ENCODE peak calls at places on chromosomes 13 and 19, in ten cellular contexts. N is keratinocyte, L is uterus, G is psoas muscle, A is endodermal cell, B is ovary, E is lung, T is tibial artery, J is dorsolateral prefrontal cortex, I is cardiac muscle cell. W is an unnamed sample.

GRCh38 chr13:112247471-112248405 is 128.4 kb upstream of the SPACA7 start:
- DNase-seq in N (no peak), L (no peak), G (no peak), A (peak; percentile 46), B (no peak), E (peak; percentile 19), T (no peak), J (no peak), I (no peak), W (peak; percentile 13)

GRCh38 chr13:90443268-90443667 is 904.2 kb upstream of the MIR17HG start:
- DNase-seq in N (no peak), L (no peak), G (no peak), A (no peak), B (no peak), E (no peak), T (no peak), J (no peak), I (no peak), W (no peak)

GRCh38 chr13:86554066-86554465 is 754.8 kb upstream of the SLITRK6 start:
- DNase-seq in N (no peak), L (no peak), G (no peak), A (no peak), B (no peak), E (no peak), T (no peak), J (no peak), I (no peak), W (no peak)

GRCh38 chr13:93957371-93957770 is 522.1 kb downstream of the DCT start:
- DNase-seq in N (no peak), L (no peak), G (no peak), A (no peak), B (no peak), E (no peak), T (no peak), J (no peak), I (no peak), W (no peak)

GRCh38 chr19:52935434-52935833 is 12.2 kb upstream of the ZNF888 start:
- DNase-seq in N (no peak), L (no peak), G (no peak), A (no peak), B (no peak), E (no peak), T (no peak), J (no peak), I (no peak), W (no peak)

GRCh38 chr13:73602295-73602694 is 531.9 kb downstream of the KLF12 start:
- DNase-seq in N (peak; percentile 41), L (no peak), G (no peak), A (no peak), B (no peak), E (no peak), T (no peak), J (no peak), I (no peak), W (no peak)

GRCh38 chr13:27789495-27790303 is 2.6 kb upstream of the GSX1 start:
- DNase-seq in N (no peak), L (no peak), G (no peak), A (peak; percentile 66), B (no peak), E (no peak), T (no peak), J (no peak), I (no peak), W (no peak)

GRCh38 chr19:47713046-47714021 is at the start of gene EHD2:
- DNase-seq in N (no peak), L (peak; percentile 87), G (peak; percentile 77), A (peak; percentile 82), B (peak; percentile 91), E (peak; percentile 74), T (peak; percentile 61), J (no peak), I (peak; percentile 36), W (peak; percentile 72)

GRCh38 chr13:91704398-91704797 is 306.0 kb downstream of the GPC5 start:
- DNase-seq in N (no peak), L (no peak), G (no peak), A (no peak), B (no peak), E (no peak), T (no peak), J (no peak), I (no peak), W (no peak)

GRCh38 chr13:40613192-40613818 is 53.1 kb downstream of the FOXO1 start:
- DNase-seq in N (no peak), L (peak; percentile 41), G (no peak), A (no peak), B (no peak), E (no peak), T (no peak), J (no peak), I (peak; percentile 15), W (no peak)

GRCh38 chr13:110771194-110771593 is 57.7 kb downstream of the ING1 start:
- DNase-seq in N (no peak), L (no peak), G (no peak), A (no peak), B (no peak), E (no peak), T (no peak), J (no peak), I (no peak), W (no peak)

GRCh38 chr13:28849441-28849840 is 29.3 kb downstream of the MTUS2 start:
- DNase-seq in N (no peak), L (no peak), G (no peak), A (no peak), B (no peak), E (no peak), T (no peak), J (no peak), I (no peak), W (no peak)

GRCh38 chr13:97648171-97648880 is 214.4 kb downstream of the RAP2A start:
- DNase-seq in N (peak; percentile 52), L (no peak), G (no peak), A (peak; percentile 60), B (no peak), E (no peak), T (no peak), J (no peak), I (no peak), W (no peak)

DNA sequence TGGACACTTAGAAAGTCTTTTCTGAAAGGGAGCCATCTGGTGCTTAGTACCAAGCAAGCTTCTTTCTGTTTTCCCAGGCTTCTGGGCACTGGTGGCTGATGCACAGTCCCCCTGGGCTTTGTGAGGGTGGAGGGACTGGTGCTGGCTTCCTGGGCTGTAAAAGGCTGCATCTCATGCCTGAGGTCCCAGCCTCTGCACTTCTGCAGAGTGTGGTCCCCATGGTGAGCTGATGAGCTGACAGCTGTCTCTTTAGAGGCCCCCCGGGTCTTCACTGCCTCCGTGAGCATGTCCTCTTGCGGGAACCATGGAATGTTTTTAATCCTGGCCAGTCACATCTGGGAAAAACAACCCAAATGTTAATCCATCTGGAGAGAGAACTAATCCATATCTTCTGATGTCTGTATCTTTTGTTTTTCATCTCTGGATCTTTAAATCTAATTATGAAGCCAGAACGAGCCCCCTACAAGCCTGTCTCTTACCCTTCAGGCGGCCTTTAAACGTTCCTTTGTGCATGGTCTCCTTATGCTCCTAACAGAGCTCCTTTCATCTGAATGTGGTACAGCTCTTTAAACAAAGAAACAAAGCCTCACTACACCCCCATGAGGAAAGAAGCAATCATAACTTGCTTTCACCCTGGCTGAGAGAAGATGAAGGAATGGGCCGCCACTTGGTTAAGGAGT is 40.4 kb downstream of the OLFM4 start:
- DNase-seq in N (no peak), L (no peak), G (no peak), A (peak; percentile 52), B (no peak), E (no peak), T (no peak), J (no peak), I (no peak), W (no peak)
- TF ChIP-seq CTCF in N (no peak), L (no peak), G (no peak), A (no peak), B (no peak), E (no peak), T (no peak), J (no peak), I (no peak), W (no peak)

GRCh38 chr13:83798731-83799130 is 83.5 kb downstream of the SLITRK1 start:
- DNase-seq in N (no peak), L (no peak), G (no peak), A (no peak), B (no peak), E (no peak), T (no peak), J (no peak), I (no peak), W (no peak)

GRCh38 chr13:83794627-83795026 is 87.6 kb downstream of the SLITRK1 start:
- DNase-seq in N (no peak), L (no peak), G (no peak), A (no peak), B (no peak), E (no peak), T (no peak), J (no peak), I (no peak), W (no peak)

DNA sequence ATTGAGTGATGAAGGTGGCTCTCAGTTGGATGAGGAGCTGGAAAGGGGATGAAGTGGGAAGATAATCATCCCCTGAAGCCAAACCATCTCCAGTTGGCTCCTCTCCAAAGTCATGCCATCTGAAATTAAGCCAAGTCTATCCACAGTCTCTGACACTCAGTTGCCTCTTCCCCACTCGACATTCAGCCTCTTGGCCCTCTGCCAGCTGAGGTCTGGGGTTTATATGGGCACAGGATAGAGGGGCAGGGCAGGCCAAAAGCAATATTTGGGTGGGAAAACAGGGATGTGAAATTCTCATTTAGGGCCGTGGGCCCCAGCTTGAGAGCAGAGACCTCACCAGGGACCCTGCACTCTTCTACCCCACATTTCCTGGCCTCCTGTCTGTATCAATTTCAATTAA is 85.9 kb downstream of the SLITRK1 start:
- DNase-seq in N (no peak), L (no peak), G (no peak), A (no peak), B (no peak), E (no peak), T (no peak), J (no peak), I (no peak), W (no peak)
- H3K27ac ChIP-seq in N (no peak overlapping the region), L (no peak overlapping the region), G (no peak overlapping the region), A (no peak overlapping the region), B (no peak overlapping the region), E (no peak overlapping the region), T (no peak overlapping the region), J (no peak overlapping the region), I (no peak overlapping the region), W (no peak overlapping the region)

DNA sequence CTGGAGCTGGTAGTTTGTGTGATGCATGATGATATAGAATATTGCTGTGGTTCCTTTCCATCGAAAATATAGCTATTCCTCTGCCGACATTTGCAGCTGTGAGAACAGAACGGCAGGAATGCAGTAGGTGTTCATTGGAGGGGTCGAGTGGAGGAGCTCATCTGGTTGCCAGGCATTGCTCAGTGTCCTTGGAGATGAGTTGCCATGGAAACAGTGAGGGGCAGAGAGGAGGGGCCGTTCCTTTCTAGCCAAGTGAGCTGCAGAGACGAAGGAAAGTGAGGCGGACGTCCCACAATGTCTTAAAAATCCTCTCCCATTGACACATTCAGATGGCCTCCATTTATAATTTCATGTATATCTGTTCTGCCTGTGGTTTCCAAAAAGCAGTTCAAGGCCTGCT is 41.1 kb upstream of the ZNF835 start:
- DNase-seq in N (no peak), L (no peak), G (no peak), A (no peak), B (no peak), E (no peak), T (no peak), J (no peak), I (no peak), W (no peak)
- TF ChIP-seq CTCF in N (no peak), L (no peak), G (no peak), A (no peak), B (no peak), E (no peak), T (no peak), J (no peak), I (no peak), W (no peak)

GRCh38 chr19:40420451-40420765 is 5.4 kb downstream of the SERTAD1 start:
- DNase-seq in N (no peak), L (no peak), G (no peak), A (no peak), B (no peak), E (no peak), T (no peak), J (no peak), I (no peak), W (no peak)
- H3K27ac ChIP-seq in N (peak overlapping the region; percentile 90), L (peak overlapping the region; percentile 98), G (peak overlapping the region; percentile 99), A (no peak overlapping the region), B (peak overlapping the region; percentile 98), E (peak overlapping the region; percentile 95), T (peak overlapping the region; percentile 98), J (peak overlapping the region; percentile 99), I (peak overlapping the region; percentile 96), W (peak overlapping the region; percentile 100)

W was measured in right atrium auricular region.